ENCODE peak calls at places on chromosomes 7 and 10, in seven cellular contexts. N, R, A, E, F, K and S are unnamed samples.

GRCh38 chr10:57014758-57015157 is 653.7 kb upstream of the ZWINT start:
- DNase-seq in N (no peak), R (no peak), A (no peak), E (no peak), F (no peak), K (no peak), S (no peak)

GRCh38 chr7:142485617-142486226 is 227.9 kb upstream of the PRSS58 start:
- DNase-seq in N (no peak), R (no peak), A (peak), E (no peak), F (no peak), K (no peak), S (peak)

GRCh38 chr7:65430344-65431186 is 56.9 kb downstream of the ZNF92 start:
- DNase-seq in N (no peak), R (no peak), A (no peak), E (no peak), F (no peak), K (no peak), S (no peak)

GRCh38 chr10:72025832-72026231 is 61.6 kb downstream of the CHST3 start:
- DNase-seq in N (no peak), R (no peak), A (no peak), E (peak), F (no peak), K (no peak), S (no peak)

GRCh38 chr7:152574892-152575511 is 100.9 kb downstream of the XRCC2 start:
- DNase-seq in N (no peak), R (no peak), A (no peak), E (no peak), F (no peak), K (peak), S (peak)

GRCh38 chr10:127926455-127926854 is 19.6 kb downstream of the PTPRE start:
- DNase-seq in N (no peak), R (peak), A (no peak), E (no peak), F (no peak), K (no peak), S (no peak)

GRCh38 chr7:131717181-131717580 is 160.8 kb upstream of the PODXL start:
- DNase-seq in N (no peak), R (no peak), A (no peak), E (no peak), F (no peak), K (no peak), S (no peak)

GRCh38 chr10:3045471-3046209 is 21.7 kb upstream of the PFKP start:
- DNase-seq in N (no peak), R (peak), A (peak), E (peak), F (no peak), K (no peak), S (peak)

GRCh38 chr10:119211176-119211575 is 3.8 kb downstream of the GRK5 start:
- DNase-seq in N (no peak), R (no peak), A (peak), E (no peak), F (no peak), K (no peak), S (no peak)

GRCh38 chr10:119211625-119212441 is 4.5 kb downstream of the GRK5 start:
- DNase-seq in N (no peak), R (no peak), A (peak), E (no peak), F (no peak), K (no peak), S (no peak)

GRCh38 chr10:119209050-119209735 is 1.8 kb downstream of the GRK5 start:
- DNase-seq in N (no peak), R (peak), A (peak), E (peak), F (no peak), K (peak), S (peak)

GRCh38 chr10:119209736-119210355 is 2.5 kb downstream of the GRK5 start:
- DNase-seq in N (no peak), R (no peak), A (peak), E (no peak), F (no peak), K (no peak), S (no peak)

DNA sequence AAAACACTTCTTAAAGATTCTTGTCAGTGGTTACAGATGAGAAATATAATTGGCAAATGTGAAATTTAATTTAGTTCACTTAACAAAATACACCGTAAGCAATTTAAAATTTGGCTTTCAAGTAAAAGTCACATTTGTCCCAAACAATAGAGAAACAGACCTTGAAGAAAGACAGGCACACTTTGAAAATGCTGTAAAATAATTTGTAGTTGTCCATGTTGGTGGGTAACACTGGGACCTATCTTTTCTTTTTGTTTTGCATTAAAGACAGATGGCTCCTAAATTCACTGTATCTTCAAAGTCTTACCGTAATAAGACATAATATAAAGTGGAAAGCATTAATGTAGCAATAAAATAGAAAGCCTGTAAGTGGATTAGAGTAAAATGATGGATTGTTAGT is 3.3 kb downstream of the GRK5 start:
- DNase-seq in N (no peak), R (no peak), A (no peak), E (no peak), F (no peak), K (no peak), S (no peak)
- H3K4me3 ChIP-seq in N (no peak), R (no peak), A (no peak), E (no peak), F (peak), K (no peak), S (no peak)

GRCh38 chr10:70600512-70601395 is 1.8 kb downstream of the PRF1 start:
- DNase-seq in N (no peak), R (no peak), A (no peak), E (no peak), F (no peak), K (no peak), S (no peak)
- H3K4me3 ChIP-seq in N (no peak), R (no peak), A (no peak), E (no peak), F (no peak), K (no peak), S (no peak)

DNA sequence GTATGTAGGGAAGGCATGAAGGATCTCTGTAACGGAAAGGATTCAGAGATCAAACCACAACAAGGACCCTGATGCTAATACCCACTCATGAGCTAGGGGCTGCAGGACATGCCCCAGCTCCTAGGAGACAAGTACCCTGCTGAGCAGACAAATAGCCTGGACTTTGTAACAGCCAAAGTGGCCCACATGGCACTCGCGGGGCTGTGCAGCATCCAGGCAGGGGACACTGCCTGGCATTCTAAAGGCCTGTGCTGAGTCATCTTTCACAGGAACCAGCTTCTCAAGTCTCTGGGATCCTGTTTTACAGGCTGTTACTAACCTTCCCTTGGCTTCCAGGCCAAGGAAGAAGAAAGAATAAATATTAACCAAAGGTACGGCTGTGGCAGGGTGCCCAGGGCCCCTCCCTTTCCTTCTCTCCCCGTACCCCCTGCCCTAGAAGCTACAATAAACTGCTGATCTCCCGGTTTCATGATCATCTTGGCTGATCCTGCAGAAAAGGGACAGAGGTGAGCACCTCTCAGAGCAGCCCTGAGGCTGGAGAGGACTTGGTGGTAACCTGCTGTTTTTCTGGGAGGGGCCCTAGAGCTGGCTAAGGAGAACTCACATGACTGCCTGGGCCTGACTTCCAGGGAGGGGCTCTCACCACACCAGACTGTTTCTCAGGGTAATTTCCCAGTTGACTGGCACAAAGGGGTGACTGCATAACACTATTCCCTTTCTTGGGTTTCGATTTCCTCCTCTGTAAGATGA is 4.2 kb upstream of the RPEL1 start:
- DNase-seq in N (no peak), R (peak), A (peak), E (peak), F (no peak), K (no peak), S (peak)
- H3K4me3 ChIP-seq in N (peak), R (no peak), A (no peak), E (no peak), F (no peak), K (no peak), S (no peak)

DNA sequence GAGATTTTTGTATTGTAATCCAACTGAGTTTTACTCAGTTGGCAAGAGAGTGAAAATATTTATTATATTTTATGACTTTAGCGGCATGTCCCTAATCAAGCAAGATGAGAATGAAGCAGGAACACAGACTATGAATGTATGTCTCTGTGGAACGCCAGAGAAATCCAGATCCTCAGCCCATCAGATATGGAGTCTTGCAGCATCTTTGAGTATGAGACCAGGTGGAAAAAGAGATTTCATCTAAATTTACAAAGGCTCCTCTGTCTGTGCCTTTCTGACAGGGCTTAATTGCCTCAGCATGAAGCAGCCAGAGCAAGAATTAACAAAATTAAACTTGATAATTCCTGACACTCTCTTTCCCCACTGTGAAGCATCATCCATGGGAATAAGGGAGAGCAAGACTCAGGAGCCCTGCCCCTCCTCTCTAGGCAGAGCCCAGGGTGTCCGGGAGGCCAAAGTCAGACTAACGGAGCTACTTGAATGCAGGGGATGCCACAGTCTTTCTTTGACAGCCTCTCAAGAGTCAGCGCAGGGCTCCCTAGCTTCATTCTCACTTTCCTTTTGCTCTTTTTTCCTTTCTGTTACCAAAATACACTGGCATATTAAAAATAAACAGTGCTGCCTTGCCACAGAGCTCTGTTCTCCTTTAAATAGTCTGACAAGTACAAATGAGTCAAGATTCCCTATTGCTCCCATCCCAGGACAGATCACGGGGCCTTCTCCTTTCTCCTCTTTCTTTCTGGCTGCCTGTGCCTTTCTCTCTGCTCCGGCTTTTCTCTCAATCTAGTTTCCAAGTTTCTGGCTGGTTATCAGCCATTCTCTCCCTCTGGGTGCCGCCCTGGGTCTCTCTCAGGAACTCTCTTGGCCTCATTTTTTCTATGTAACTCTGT is 132.2 kb upstream of the INHBA start:
- DNase-seq in N (no peak), R (peak), A (peak), E (no peak), F (no peak), K (no peak), S (no peak)
- H3K4me3 ChIP-seq in N (no peak), R (no peak), A (no peak), E (no peak), F (peak), K (no peak), S (no peak)

GRCh38 chr10:34316154-34316553 is 498.9 kb downstream of the PARD3 start:
- DNase-seq in N (no peak), R (no peak), A (no peak), E (no peak), F (no peak), K (no peak), S (no peak)

GRCh38 chr10:34314457-34314856 is 500.6 kb downstream of the PARD3 start:
- DNase-seq in N (no peak), R (no peak), A (no peak), E (no peak), F (no peak), K (no peak), S (peak)

GRCh38 chr10:34323197-34323596 is 491.9 kb downstream of the PARD3 start:
- DNase-seq in N (no peak), R (no peak), A (peak), E (no peak), F (no peak), K (no peak), S (no peak)

GRCh38 chr10:34319197-34319846 is 495.8 kb downstream of the PARD3 start:
- DNase-seq in N (no peak), R (no peak), A (peak), E (peak), F (no peak), K (no peak), S (peak)

DNA sequence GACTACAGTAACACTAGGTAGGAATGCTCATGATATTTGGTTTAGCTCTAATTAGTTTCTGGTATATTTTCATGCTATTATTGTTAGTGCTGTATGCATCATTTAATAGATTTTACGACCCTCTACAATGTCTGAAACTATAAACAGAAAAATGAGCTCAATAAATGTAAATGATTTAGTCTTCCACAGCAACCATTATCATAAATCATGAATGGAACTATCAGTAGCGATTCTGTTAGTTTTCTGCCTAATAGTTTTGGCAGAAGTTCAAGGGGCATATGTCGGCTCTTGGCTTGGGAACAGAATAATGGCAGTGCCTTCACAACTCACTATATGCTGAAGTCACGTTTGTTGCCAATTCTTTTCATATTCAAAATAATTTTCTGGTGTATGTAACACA is 494.8 kb downstream of the PARD3 start:
- DNase-seq in N (no peak), R (no peak), A (no peak), E (no peak), F (no peak), K (no peak), S (no peak)
- H3K4me3 ChIP-seq in N (no peak), R (no peak), A (no peak), E (no peak), F (no peak), K (no peak), S (no peak)

GRCh38 chr7:107998660-107999480 is 4.1 kb downstream of the LAMB1 start:
- DNase-seq in N (no peak), R (no peak), A (no peak), E (no peak), F (no peak), K (no peak), S (peak)
- H3K4me3 ChIP-seq in N (peak), R (no peak), A (peak), E (no peak), F (no peak), K (no peak), S (no peak)

DNA sequence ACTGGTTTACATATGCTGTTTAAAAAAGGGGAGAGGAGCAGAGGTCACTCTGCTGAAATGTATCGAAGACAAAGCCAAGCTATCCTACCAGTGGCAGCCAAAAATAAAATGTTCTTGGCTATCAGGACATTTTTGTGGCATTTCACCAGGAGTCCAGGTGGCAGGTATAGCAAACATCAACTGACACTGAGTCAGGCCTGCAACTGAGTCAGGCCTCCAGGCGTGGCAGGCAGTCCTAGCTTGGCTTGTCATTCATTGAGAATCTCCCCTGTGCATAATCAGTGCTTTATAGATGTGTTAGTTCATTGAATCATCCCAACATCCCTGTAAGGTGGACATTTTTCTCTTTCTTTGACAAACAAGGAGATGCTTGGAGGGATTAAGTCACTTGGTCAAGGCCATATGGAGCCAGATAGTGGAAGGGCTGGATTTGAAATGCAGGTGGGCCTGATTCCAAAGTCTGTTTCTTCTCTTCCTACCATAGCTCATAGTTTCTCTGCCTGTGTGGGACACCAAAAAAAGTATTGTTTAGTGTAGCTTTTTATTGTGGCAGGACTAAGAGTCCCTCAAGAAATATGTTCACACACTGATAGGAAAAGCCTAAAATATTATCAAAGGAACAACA is 4.3 kb downstream of the DYNC1I1 start:
- DNase-seq in N (no peak), R (no peak), A (no peak), E (no peak), F (no peak), K (no peak), S (no peak)
- H3K4me3 ChIP-seq in N (no peak), R (no peak), A (no peak), E (no peak), F (no peak), K (no peak), S (no peak)

GRCh38 chr7:47873767-47874166 is 74.5 kb downstream of the PKD1L1 start:
- DNase-seq in N (peak), R (no peak), A (peak), E (no peak), F (no peak), K (no peak), S (no peak)
- H3K4me3 ChIP-seq in N (no peak), R (no peak), A (no peak), E (no peak), F (no peak), K (no peak), S (no peak)

DNA sequence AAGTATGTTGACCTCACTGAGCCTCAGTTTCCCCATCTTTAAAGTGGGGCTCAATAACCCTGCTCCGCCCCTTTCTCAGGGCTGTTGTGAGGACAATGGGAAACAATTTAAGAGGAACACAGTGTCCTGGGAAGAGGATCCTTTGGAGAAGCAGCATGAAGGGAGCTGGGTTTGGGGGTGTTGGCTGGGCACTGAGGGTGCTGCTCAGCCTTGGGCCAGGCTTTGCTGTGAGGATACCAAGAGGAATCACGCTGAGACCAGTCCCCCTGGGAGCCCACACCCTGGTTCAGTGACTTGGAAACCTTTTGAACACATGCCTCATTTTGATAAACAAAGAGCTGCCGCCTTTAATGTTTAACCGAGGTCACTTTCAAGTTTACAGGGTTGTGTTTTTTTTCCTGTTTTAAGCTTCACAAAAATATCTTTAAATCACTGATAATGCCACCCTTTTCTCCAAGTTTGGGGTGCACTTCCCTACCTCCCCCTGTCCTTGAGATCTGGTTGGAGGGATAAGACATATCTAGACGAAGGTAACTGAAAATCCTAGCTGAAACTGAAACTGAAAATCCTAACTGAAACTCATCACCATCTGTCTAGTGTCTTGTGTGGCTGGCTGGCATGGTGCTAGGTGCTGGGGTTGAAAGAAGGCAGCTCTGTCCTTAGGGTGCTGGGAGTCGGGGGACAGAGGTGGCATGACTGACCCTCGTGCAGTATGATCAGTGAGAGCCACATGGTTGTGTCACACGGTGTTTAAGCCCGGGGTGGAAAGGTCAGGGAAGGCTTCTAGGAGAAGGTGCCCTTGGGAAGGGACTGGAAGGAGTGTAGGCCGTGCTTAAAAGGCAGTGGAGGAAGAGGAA is 27.7 kb downstream of the ZNF775 start:
- DNase-seq in N (no peak), R (no peak), A (no peak), E (peak), F (no peak), K (peak), S (no peak)
- H3K4me3 ChIP-seq in N (peak), R (no peak), A (no peak), E (peak), F (peak), K (peak), S (no peak)